ENCODE peak calls at places on chromosome 7, in six cellular contexts. H, Z, D, U, E and R are unnamed samples.
A peak's percentile ranks its signal among the peaks of the same experiment; 100 is the strongest.

GRCh38 chr7:152180587-152180986 is 155.1 kb downstream of the GALNT11 start:
- DNase-seq in E (no peak), Z (no peak), D (no peak), U (no peak), H (no peak), R (no peak)

GRCh38 chr7:141158562-141158961 is 84.7 kb downstream of the TMEM178B start:
- DNase-seq in Z (peak; percentile 81), D (no peak), U (no peak), H (no peak), E (peak; percentile 100), R (peak; percentile 77)

GRCh38 chr7:39507866-39508551 is 58.2 kb upstream of the YAE1 start:
- DNase-seq in E (no peak), U (no peak), Z (no peak), D (no peak), H (no peak), R (no peak)

GRCh38 chr7:98334077-98334476 is 52.6 kb downstream of the BRI3 start:
- DNase-seq in D (no peak), H (no peak), Z (no peak), U (no peak), E (no peak), R (no peak)

GRCh38 chr7:37546677-37547076 is 98.0 kb upstream of the ELMO1 start:
- DNase-seq in Z (no peak), D (no peak), H (no peak), E (no peak), U (no peak), R (no peak)

GRCh38 chr7:83036130-83036529 is 126.6 kb downstream of the PCLO start:
- DNase-seq in H (no peak), U (no peak), D (peak; percentile 64), E (no peak), Z (no peak), R (no peak)

GRCh38 chr7:98254951-98255610 is 3.0 kb upstream of the TECPR1 start:
- DNase-seq in E (no peak), D (no peak), U (no peak), H (no peak), Z (no peak), R (no peak)

GRCh38 chr7:26397786-26398435 is 106.2 kb downstream of the SNX10 start:
- DNase-seq in U (peak; percentile 78), D (peak; percentile 76), H (no peak), E (no peak), Z (peak; percentile 78), R (peak; percentile 86)

GRCh38 chr7:127882313-127882920 is 148.8 kb downstream of the LRRC4 start:
- DNase-seq in D (no peak), H (no peak), U (no peak), E (no peak), Z (no peak), R (no peak)

GRCh38 chr7:66356277-66356721 is 151.2 kb downstream of the TPST1 start:
- DNase-seq in D (no peak), H (no peak), E (no peak), Z (no peak), U (no peak), R (no peak)

GRCh38 chr7:16609842-16610450 is 35.6 kb downstream of the ANKMY2 start:
- DNase-seq in H (no peak), U (no peak), E (no peak), D (no peak), Z (no peak), R (no peak)

GRCh38 chr7:16606704-16607103 is 38.9 kb downstream of the ANKMY2 start:
- DNase-seq in E (no peak), Z (no peak), D (no peak), H (no peak), U (no peak), R (no peak)

GRCh38 chr7:16603633-16604032 is 41.9 kb downstream of the ANKMY2 start:
- DNase-seq in H (no peak), Z (no peak), D (no peak), E (no peak), U (no peak), R (no peak)

GRCh38 chr7:16599860-16600259 is 45.7 kb downstream of the ANKMY2 start:
- DNase-seq in U (no peak), D (no peak), H (no peak), E (no peak), Z (no peak), R (no peak)

GRCh38 chr7:16604054-16604453 is 41.5 kb downstream of the ANKMY2 start:
- DNase-seq in E (no peak), D (no peak), H (no peak), Z (no peak), U (no peak), R (no peak)
- TF ChIP-seq CTCF in E (peak; percentile 24), D (peak; percentile 41), H (no peak), Z (peak; percentile 47), U (no peak), R (peak; percentile 28)

DNA sequence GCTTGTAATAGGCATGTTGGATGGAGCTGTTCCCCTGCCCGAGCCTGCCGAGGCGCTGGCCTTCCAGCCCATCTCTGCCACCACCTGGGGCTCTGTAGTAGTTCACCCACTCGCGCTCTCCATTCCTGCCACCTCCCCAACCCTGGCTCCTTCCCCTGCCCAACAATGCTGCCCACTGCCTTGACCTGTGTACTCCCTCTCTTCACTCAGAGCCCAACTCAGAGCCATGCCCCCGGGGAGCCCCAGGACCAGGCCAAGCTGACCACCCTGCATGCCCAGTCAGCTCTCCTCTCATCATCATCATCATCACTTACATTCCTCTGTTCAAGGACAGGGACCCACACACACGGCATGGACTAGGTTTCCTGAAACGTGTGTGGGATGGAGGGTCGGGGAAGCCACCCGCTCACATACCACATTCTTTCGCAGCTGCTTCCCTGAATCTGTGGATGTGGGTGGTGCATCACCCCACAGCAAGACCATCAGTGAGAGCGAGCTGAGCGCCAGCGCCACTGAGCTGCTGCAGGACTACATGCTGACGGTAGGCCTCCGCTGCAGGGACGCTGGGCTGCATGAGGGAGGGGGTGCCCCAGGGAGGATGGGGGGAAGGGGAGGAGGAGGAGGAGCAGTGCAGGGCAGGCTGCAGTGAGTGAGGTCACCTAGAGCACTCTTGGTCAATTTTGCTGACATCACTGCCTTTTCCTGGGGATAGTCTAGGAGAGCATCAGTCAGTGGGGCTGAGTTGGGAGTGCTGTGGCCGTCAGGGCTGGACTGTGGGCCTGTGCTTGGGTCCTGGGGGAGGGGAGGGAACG is 15.5 kb downstream of the NACAD start:
- DNase-seq in D (peak; percentile 25), E (no peak), H (no peak), U (no peak), Z (no peak), R (no peak)
- TF ChIP-seq CTCF in D (peak; percentile 24), E (peak; percentile 27), H (no peak), U (no peak), Z (no peak), R (peak; percentile 44)

DNA sequence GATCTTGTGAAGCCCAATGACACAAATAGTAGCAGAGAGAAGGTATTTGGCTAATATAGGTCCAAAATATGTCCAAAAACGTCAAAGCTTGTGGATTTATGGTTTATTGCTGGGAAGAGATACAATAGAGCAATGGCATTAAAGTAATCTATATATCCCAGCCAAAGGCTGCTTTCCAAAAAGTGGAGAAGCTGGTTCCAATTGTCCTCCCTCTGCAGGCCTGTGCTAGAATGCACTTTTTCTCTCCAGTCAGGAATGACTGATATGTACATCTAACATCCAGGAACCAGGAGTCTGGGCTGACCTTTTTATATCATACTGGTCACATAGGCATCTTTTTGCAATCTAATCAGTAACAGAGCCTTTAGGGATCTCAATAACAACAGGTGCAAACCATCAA is 167.1 kb upstream of the FAM3C start:
- DNase-seq in D (peak; percentile 53), H (no peak), Z (no peak), U (peak; percentile 17), E (no peak), R (peak; percentile 59)
- TF ChIP-seq CTCF in D (peak; percentile 22), H (no peak), Z (no peak), U (peak; percentile 45), E (peak; percentile 59), R (peak; percentile 71)

DNA sequence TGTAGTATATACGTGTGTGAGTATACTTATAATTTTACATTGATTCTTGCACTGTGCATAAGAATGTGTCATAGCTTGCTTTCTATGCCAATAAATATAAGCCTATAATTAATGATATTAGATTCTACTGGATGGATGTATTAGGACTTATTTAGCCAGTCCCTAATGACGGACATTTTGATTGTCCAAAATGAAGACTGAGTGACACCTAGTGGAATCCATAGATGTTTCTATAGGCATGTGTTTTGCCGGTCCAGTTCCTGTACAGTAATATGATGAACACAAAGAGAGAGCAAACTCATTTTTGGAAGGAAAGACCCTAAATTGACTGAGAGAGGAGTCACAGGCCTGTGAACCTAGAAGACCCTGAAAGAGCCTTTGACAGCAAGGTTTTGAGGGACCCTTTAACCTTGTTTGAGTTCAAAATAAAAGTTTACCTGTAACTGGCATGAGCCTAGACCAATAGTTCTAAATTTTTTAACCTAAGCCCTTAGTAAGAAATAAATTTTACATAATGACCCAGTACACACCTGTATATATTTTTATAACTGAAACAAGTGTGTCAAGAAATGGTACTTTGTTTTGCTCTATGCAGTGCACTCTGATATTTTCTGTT is 42.4 kb upstream of the AGBL3 start:
- DNase-seq in Z (no peak), E (no peak), D (no peak), H (no peak), U (peak; percentile 23), R (no peak)
- TF ChIP-seq CTCF in Z (peak; percentile 32), E (peak; percentile 32), D (peak; percentile 36), H (no peak), U (peak; percentile 46), R (peak; percentile 48)

GRCh38 chr7:45068236-45069023 is 20.3 kb downstream of the NACAD start:
- DNase-seq in E (no peak), D (no peak), H (no peak), U (no peak), Z (no peak), R (no peak)
- TF ChIP-seq CTCF in E (no peak), D (no peak), H (no peak), U (no peak), Z (no peak), R (no peak)

GRCh38 chr7:55533729-55534080 is 38.6 kb downstream of the VOPP1 start:
- DNase-seq in U (no peak), H (no peak), Z (no peak), D (no peak), E (no peak), R (no peak)
- TF ChIP-seq CTCF in U (no peak), H (no peak), Z (no peak), D (no peak), E (no peak), R (no peak)

DNA sequence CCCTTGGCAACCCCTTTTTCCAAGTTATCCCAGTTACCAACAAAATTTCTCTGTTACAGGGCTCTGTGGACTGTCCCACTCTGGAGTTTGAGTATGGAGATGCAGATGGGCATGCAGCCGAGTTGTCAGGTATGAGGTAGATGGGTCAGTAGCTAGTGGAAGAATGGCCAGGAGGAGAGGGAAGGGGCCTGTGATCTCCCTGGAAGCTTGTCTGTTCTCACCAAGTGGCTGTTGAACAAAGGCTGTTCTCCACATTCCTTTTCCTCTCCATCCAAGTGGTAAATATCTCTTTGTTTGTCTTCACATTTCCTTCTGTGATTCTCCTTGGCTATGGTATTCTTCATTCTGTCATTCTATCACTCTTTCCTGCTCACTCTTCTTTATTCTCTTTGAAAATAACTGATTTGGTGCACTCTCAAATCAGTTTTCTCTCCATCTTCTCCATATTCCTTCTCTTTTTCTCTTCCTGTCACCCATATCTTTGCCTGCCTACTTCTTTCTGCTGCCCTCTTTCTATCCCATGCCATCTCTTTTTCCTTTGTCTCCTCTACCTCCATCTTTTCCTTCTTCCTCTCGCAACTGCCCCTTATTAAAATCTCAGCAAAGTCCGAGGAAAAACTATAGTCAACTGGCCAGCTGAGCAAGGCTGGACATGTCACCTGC is 5.9 kb downstream of the STRIP2 start:
- DNase-seq in H (no peak), E (no peak), D (peak; percentile 10), Z (no peak), U (peak; percentile 53), R (no peak)
- TF ChIP-seq CTCF in H (no peak), E (no peak), D (no peak), Z (no peak), U (no peak), R (no peak)